ENCODE peak calls at places on chromosomes 13 and 19, in seven cellular contexts. H is SK-N-SH, B is IMR-90, Y is K562, R is GM12878, T is H1, K is HepG2. W is an unnamed sample.

GRCh38 chr19:17604372-17605025 is 49.0 kb downstream of the COLGALT1 start:
- DNase-seq in K (no peak), Y (no peak), R (no peak), H (no peak), B (no peak), T (no peak), W (no peak)

GRCh38 chr19:5002143-5002542 is 33.2 kb downstream of the KDM4B start:
- DNase-seq in R (no peak), K (peak; percentile 84), H (no peak), T (no peak), Y (no peak), B (peak; percentile 73), W (peak; percentile 27)

GRCh38 chr13:97141564-97142005 is 80.5 kb upstream of the MBNL2 start:
- DNase-seq in R (peak; percentile 23), B (peak; percentile 94), K (peak; percentile 96), Y (peak; percentile 78), T (peak; percentile 29), H (no peak), W (peak; percentile 83)

GRCh38 chr13:95603887-95604533 is 40.5 kb downstream of the DZIP1 start:
- DNase-seq in B (no peak), K (peak; percentile 70), T (no peak), H (no peak), Y (no peak), R (no peak), W (peak; percentile 40)

GRCh38 chr13:90618133-90618532 is 729.4 kb upstream of the MIR17HG start:
- DNase-seq in Y (no peak), R (no peak), B (no peak), K (no peak), T (no peak), H (no peak), W (no peak)

GRCh38 chr13:40518481-40518882 is 148.0 kb downstream of the FOXO1 start:
- DNase-seq in H (no peak), R (peak; percentile 60), B (no peak), K (no peak), Y (no peak), T (no peak), W (no peak)

GRCh38 chr19:35011737-35012682 is 11.9 kb downstream of the GRAMD1A start:
- DNase-seq in B (no peak), H (peak; percentile 20), T (no peak), K (no peak), Y (no peak), R (no peak), W (no peak)

GRCh38 chr13:98390086-98390697 is 186.7 kb downstream of the STK24 start:
- DNase-seq in Y (no peak), R (no peak), T (no peak), K (no peak), H (no peak), B (peak; percentile 20), W (no peak)

GRCh38 chr13:68759617-68760016 is 1348.0 kb upstream of the ATXN8OS start:
- DNase-seq in Y (no peak), B (no peak), K (no peak), H (no peak), T (no peak), R (no peak), W (no peak)

GRCh38 chr13:67443901-67444300 is 213.8 kb upstream of the PCDH9 start:
- DNase-seq in Y (no peak), K (no peak), T (no peak), B (no peak), R (no peak), H (no peak), W (no peak)

GRCh38 chr19:31784631-31785237 is 435.5 kb upstream of the TSHZ3 start:
- DNase-seq in R (no peak), K (no peak), Y (no peak), B (no peak), H (no peak), T (no peak), W (no peak)

GRCh38 chr13:35475960-35476943 is at the start of gene MAB21L1:
- DNase-seq in B (peak; percentile 19), Y (no peak), H (peak; percentile 90), K (no peak), T (no peak), R (no peak), W (no peak)

GRCh38 chr13:20127563-20128458 is 33.0 kb downstream of the GJA3 start:
- DNase-seq in K (peak; percentile 53), B (peak; percentile 16), H (peak; percentile 87), R (no peak), Y (no peak), T (no peak), W (peak; percentile 60)

GRCh38 chr13:36673838-36674326 is at the start of gene SERTM1:
- DNase-seq in B (no peak), H (peak; percentile 82), T (peak; percentile 27), R (no peak), K (no peak), Y (no peak), W (peak; percentile 0)

GRCh38 chr19:39113199-39113598 is 12.4 kb upstream of the PAK4 start:
- DNase-seq in K (no peak), Y (no peak), R (no peak), B (no peak), T (no peak), H (no peak), W (no peak)

GRCh38 chr19:50003810-50004419 is 21.3 kb downstream of the VRK3 start:
- DNase-seq in H (no peak), K (no peak), T (no peak), R (peak; percentile 44), Y (peak; percentile 80), B (peak; percentile 97), W (peak; percentile 86)

GRCh38 chr13:50713849-50714248 is 129.6 kb downstream of the DLEU7 start:
- DNase-seq in H (no peak), Y (no peak), B (peak; percentile 59), K (no peak), T (no peak), R (peak; percentile 16), W (no peak)

GRCh38 chr13:43472980-43473379 is 313.8 kb downstream of the ENOX1 start:
- DNase-seq in H (no peak), B (no peak), R (no peak), K (no peak), T (no peak), Y (no peak), W (no peak)

GRCh38 chr19:45103200-45103624 is 10.2 kb downstream of the PPP1R37 start:
- DNase-seq in H (no peak), K (no peak), R (no peak), T (no peak), B (no peak), Y (no peak), W (no peak)

GRCh38 chr19:38496603-38497487 is 63.4 kb downstream of the RYR1 start:
- DNase-seq in R (no peak), K (no peak), H (no peak), T (no peak), B (no peak), Y (no peak), W (no peak)

GRCh38 chr13:27424246-27425150 is at the start of gene GTF3A:
- DNase-seq in R (peak; percentile 71), Y (peak; percentile 87), B (peak; percentile 82), T (peak; percentile 46), H (peak; percentile 98), K (peak; percentile 59), W (peak; percentile 80)

GRCh38 chr19:28012361-28012760 is 1200.6 kb downstream of the UQCRFS1 start:
- DNase-seq in K (no peak), B (no peak), T (peak; percentile 13), H (peak; percentile 3), R (no peak), Y (peak; percentile 12), W (no peak)

GRCh38 chr13:80011448-80012212 is 329.3 kb downstream of the SPRY2 start:
- DNase-seq in K (no peak), H (no peak), T (no peak), R (no peak), Y (no peak), B (no peak), W (no peak)

GRCh38 chr13:31200636-31200970 is 828 bp downstream of the B3GLCT start:
- DNase-seq in Y (peak; percentile 48), T (no peak), H (no peak), K (peak; percentile 24), R (no peak), B (no peak), W (peak; percentile 36)

GRCh38 chr13:35908221-35908620 is 223.0 kb downstream of the DCLK1 start:
- DNase-seq in K (no peak), B (no peak), Y (no peak), R (no peak), T (no peak), H (no peak), W (no peak)

GRCh38 chr13:42086582-42086981 is 38.1 kb downstream of the DGKH start:
- DNase-seq in R (peak; percentile 66), Y (no peak), T (no peak), B (no peak), H (no peak), K (no peak), W (no peak)
- H3K4me1 ChIP-seq in R (peaks cover 16% of the 10 kb centered on the region), Y (no peaks in the 10 kb centered on the region), T (no peaks in the 10 kb centered on the region), B (no peaks in the 10 kb centered on the region), H (no peaks in the 10 kb centered on the region), K (no peaks in the 10 kb centered on the region), W (no peaks in the 10 kb centered on the region)

GRCh38 chr13:84959818-84960217 is 839.4 kb downstream of the SLITRK6 start:
- DNase-seq in R (no peak), T (no peak), H (no peak), Y (no peak), K (no peak), B (no peak), W (no peak)
- H3K27ac ChIP-seq in R (no peak overlapping the region), T (no peak overlapping the region), H (no peak overlapping the region), Y (no peak overlapping the region), K (no peak overlapping the region), B (no peak overlapping the region), W (no peak overlapping the region)

GRCh38 chr13:76596216-76596615 is 290.0 kb downstream of the KCTD12 start:
- DNase-seq in Y (no peak), R (no peak), T (no peak), K (no peak), B (no peak), H (no peak), W (no peak)
- TF ChIP-seq RFX5 in Y (no peak), R (no peak), T (no peak), K (no peak), B (no peak), H (no peak), W (no peak)

GRCh38 chr19:8357007-8357521 is 6.9 kb upstream of the ANGPTL4 start:
- DNase-seq in R (no peak), Y (no peak), T (no peak), H (no peak), K (peak; percentile 93), B (no peak), W (no peak)
- H3K4me1 ChIP-seq in R (no peaks in the 10 kb centered on the region), Y (peaks cover 18% of the 10 kb centered on the region), T (peaks cover 3% of the 10 kb centered on the region), H (peaks cover 5% of the 10 kb centered on the region), K (peaks cover 80% of the 10 kb centered on the region), B (peaks cover 3% of the 10 kb centered on the region), W (peaks cover 56% of the 10 kb centered on the region)

GRCh38 chr19:1041272-1041834 is 1.4 kb downstream of the ABCA7 start:
- DNase-seq in B (no peak), H (no peak), Y (no peak), R (no peak), K (no peak), T (no peak), W (no peak)

GRCh38 chr19:1040476-1041271 is 767 bp downstream of the ABCA7 start:
- DNase-seq in B (peak; percentile 93), T (peak; percentile 91), R (peak; percentile 84), K (peak; percentile 87), Y (peak; percentile 99), H (peak; percentile 97), W (peak; percentile 95)

GRCh38 chr19:1037553-1038115 is 2.3 kb upstream of the ABCA7 start:
- DNase-seq in H (no peak), K (no peak), B (no peak), T (no peak), Y (no peak), R (no peak), W (no peak)

GRCh38 chr19:1039646-1040475 is at the start of gene ABCA7:
- DNase-seq in K (peak; percentile 90), B (peak; percentile 96), R (peak; percentile 93), H (peak; percentile 98), Y (peak; percentile 99), T (peak; percentile 98), W (peak; percentile 98)

GRCh38 chr19:1038995-1039645 is 787 bp upstream of the ABCA7 start:
- DNase-seq in Y (peak; percentile 32), R (no peak), H (no peak), T (no peak), B (peak; percentile 28), K (no peak), W (no peak)
- H3K27ac ChIP-seq in Y (peak overlapping the region; percentile 43), R (peak overlapping the region; percentile 78), H (peak overlapping the region; percentile 3), T (peak overlapping the region; percentile 9), B (no peak overlapping the region), K (no peak overlapping the region), W (peak overlapping the region; percentile 70)